ENCODE peak calls at places on chromosome 1, in six cellular contexts. Z, V, T, J, P and G are unnamed samples.

GRCh38 chr1:239816090-239816812 is 275.4 kb upstream of the FMN2 start:
- DNase-seq in J (no peak), Z (no peak), P (no peak), V (no peak), T (peak; percentile 81), G (peak; percentile 44)

GRCh38 chr1:88293791-88294190 is 390.3 kb upstream of the PKN2 start:
- DNase-seq in Z (no peak), T (no peak), V (no peak), P (no peak), J (no peak), G (no peak)

GRCh38 chr1:192518700-192519099 is 56.9 kb upstream of the RGS1 start:
- DNase-seq in Z (no peak), V (no peak), P (peak; percentile 9), T (peak; percentile 42), J (no peak), G (no peak)

GRCh38 chr1:109393602-109394233 is 4.0 kb downstream of the SORT1 start:
- DNase-seq in P (no peak), T (no peak), J (no peak), Z (no peak), V (no peak), G (no peak)

GRCh38 chr1:19435181-19435580 is 50.2 kb downstream of the CAPZB start:
- DNase-seq in V (no peak), T (peak; percentile 87), P (no peak), Z (no peak), J (peak; percentile 60), G (peak; percentile 66)

GRCh38 chr1:81032973-81033425 is 767.7 kb upstream of the ADGRL2 start:
- DNase-seq in P (no peak), T (no peak), V (no peak), Z (no peak), J (no peak), G (no peak)

GRCh38 chr1:228320394-228320793 is 86.2 kb downstream of the TRIM11 start:
- DNase-seq in P (no peak), T (no peak), V (no peak), J (no peak), Z (no peak), G (no peak)

GRCh38 chr1:199246716-199247115 is 607.9 kb downstream of the PTPRC start:
- DNase-seq in J (no peak), P (no peak), Z (no peak), V (no peak), T (no peak), G (no peak)